ENCODE peak calls at places on chromosomes 12 and 14, in nine cellular contexts. H is OCI-LY7, E is HL-60, U is A549, Q is endodermal cell, F is tibial nerve, J is prostate gland, O is heart right ventricle, V is K562. X is an unnamed sample.

GRCh38 chr12:114274131-114274530 is 131.8 kb downstream of the TBX5 start:
- DNase-seq in H (no peak), E (no peak), U (no peak), Q (peak), F (no peak), J (no peak), O (no peak), V (no peak), X (no peak)

GRCh38 chr12:89800435-89800834 is 91.8 kb upstream of the ATP2B1 start:
- DNase-seq in H (no peak), E (no peak), U (no peak), Q (no peak), F (no peak), J (no peak), O (no peak), V (peak), X (no peak)

GRCh38 chr12:70908978-70909377 is 11.6 kb downstream of the PTPRR start:
- DNase-seq in H (no peak), E (no peak), U (no peak), Q (no peak), F (no peak), J (no peak), O (no peak), V (no peak), X (no peak)

GRCh38 chr12:39393890-39394289 is 49.0 kb downstream of the KIF21A start:
- DNase-seq in H (no peak), E (no peak), U (no peak), Q (peak), F (no peak), J (no peak), O (no peak), V (no peak), X (no peak)

GRCh38 chr12:71465794-71466193 is 26.2 kb downstream of the LGR5 start:
- DNase-seq in H (no peak), E (no peak), U (no peak), Q (no peak), F (no peak), J (no peak), O (no peak), V (no peak), X (no peak)

GRCh38 chr12:42504049-42504448 is 85.5 kb downstream of the PRICKLE1 start:
- DNase-seq in H (no peak), E (no peak), U (no peak), Q (no peak), F (peak), J (no peak), O (no peak), V (no peak), X (no peak)

GRCh38 chr14:104190396-104191000 is 52.1 kb downstream of the KIF26A start:
- DNase-seq in H (no peak), E (no peak), U (no peak), Q (no peak), F (no peak), J (no peak), O (no peak), V (no peak), X (no peak)

GRCh38 chr12:4270670-4271432 is 2.7 kb upstream of the CCND2 start:
- DNase-seq in H (no peak), E (peak), U (no peak), Q (peak), F (peak), J (no peak), O (peak), V (no peak), X (peak)

GRCh38 chr14:96863327-96863985 is 66.3 kb downstream of the VRK1 start:
- DNase-seq in H (no peak), E (no peak), U (no peak), Q (no peak), F (no peak), J (no peak), O (no peak), V (no peak), X (no peak)

GRCh38 chr14:68111733-68112270 is 292.2 kb downstream of the RAD51B start:
- DNase-seq in H (no peak), E (no peak), U (no peak), Q (no peak), F (no peak), J (no peak), O (no peak), V (no peak), X (no peak)

GRCh38 chr14:100778951-100779690 is 46.8 kb upstream of the MEG3 start:
- DNase-seq in H (no peak), E (no peak), U (no peak), Q (peak), F (no peak), J (no peak), O (no peak), V (no peak), X (no peak)

GRCh38 chr14:51157012-51157411 is 62.1 kb upstream of the TRIM9 start:
- DNase-seq in H (peak), E (no peak), U (peak), Q (no peak), F (no peak), J (no peak), O (no peak), V (no peak), X (no peak)

GRCh38 chr14:35180179-35180578 is 57.8 kb downstream of the PRORP start:
- DNase-seq in H (no peak), E (no peak), U (no peak), Q (no peak), F (no peak), J (no peak), O (no peak), V (no peak), X (no peak)

GRCh38 chr12:63955831-63956685 is 111.6 kb downstream of the SRGAP1 start:
- DNase-seq in H (no peak), E (peak), U (no peak), Q (no peak), F (peak), J (peak), O (no peak), V (no peak), X (peak)

GRCh38 chr14:78959674-78960264 is 789.6 kb downstream of the NRXN3 start:
- DNase-seq in H (peak), E (peak), U (peak), Q (peak), F (peak), J (peak), O (peak), V (peak), X (peak)

GRCh38 chr12:45348986-45349385 is 133.1 kb downstream of the ANO6 start:
- DNase-seq in H (no peak), E (no peak), U (no peak), Q (no peak), F (no peak), J (no peak), O (no peak), V (no peak), X (no peak)

GRCh38 chr12:95179011-95179410 is 38.3 kb downstream of the FGD6 start:
- DNase-seq in H (no peak), E (no peak), U (no peak), Q (no peak), F (no peak), J (no peak), O (no peak), V (no peak), X (no peak)

GRCh38 chr12:11707535-11707934 is 58.1 kb downstream of the ETV6 start:
- DNase-seq in H (no peak), E (no peak), U (no peak), Q (no peak), F (no peak), J (no peak), O (peak), V (no peak), X (peak)

GRCh38 chr12:40382217-40382616 is 157.4 kb downstream of the LRRK2 start:
- DNase-seq in H (no peak), E (no peak), U (no peak), Q (no peak), F (no peak), J (no peak), O (no peak), V (no peak), X (no peak)

GRCh38 chr14:22898302-22898894 is 15.4 kb downstream of the REM2 start:
- DNase-seq in H (no peak), E (no peak), U (no peak), Q (peak), F (no peak), J (no peak), O (no peak), V (peak), X (peak)

GRCh38 chr14:61064210-61064609 is 83.2 kb downstream of the SLC38A6 start:
- DNase-seq in H (peak), E (no peak), U (no peak), Q (no peak), F (no peak), J (no peak), O (no peak), V (no peak), X (no peak)

GRCh38 chr12:109947511-109947910 is 47.4 kb downstream of the TCHP start:
- DNase-seq in H (no peak), E (peak), U (no peak), Q (no peak), F (no peak), J (no peak), O (no peak), V (no peak), X (no peak)

GRCh38 chr12:15522574-15523187 is 200.4 kb downstream of the PTPRO start:
- DNase-seq in H (peak), E (no peak), U (peak), Q (no peak), F (no peak), J (peak), O (no peak), V (no peak), X (no peak)

GRCh38 chr14:83372271-83372670 is 1838.6 kb upstream of the SEL1L start:
- DNase-seq in H (no peak), E (no peak), U (no peak), Q (no peak), F (no peak), J (no peak), O (no peak), V (no peak), X (no peak)

GRCh38 chr12:110317921-110318320 is 36.9 kb downstream of the ATP2A2 start:
- DNase-seq in H (no peak), E (no peak), U (no peak), Q (no peak), F (no peak), J (no peak), O (no peak), V (no peak), X (no peak)

GRCh38 chr12:71503579-71504470 is 64.2 kb downstream of the LGR5 start:
- DNase-seq in H (peak), E (no peak), U (no peak), Q (no peak), F (no peak), J (no peak), O (no peak), V (no peak), X (no peak)

GRCh38 chr14:59768855-59769254 is 101.7 kb downstream of the RTN1 start:
- DNase-seq in H (no peak), E (no peak), U (no peak), Q (no peak), F (no peak), J (no peak), O (no peak), V (no peak), X (no peak)

GRCh38 chr14:58426819-58427288 is 477 bp downstream of the TIMM9 start:
- DNase-seq in H (peak), E (peak), U (peak), Q (peak), F (peak), J (peak), O (peak), V (peak), X (peak)

GRCh38 chr14:58428011-58428807 is 690 bp downstream of the KIAA0586 start:
- DNase-seq in H (peak), E (peak), U (peak), Q (peak), F (peak), J (no peak), O (no peak), V (peak), X (no peak)

GRCh38 chr14:58430156-58430555 is 2.6 kb downstream of the KIAA0586 start:
- DNase-seq in H (peak), E (no peak), U (no peak), Q (no peak), F (no peak), J (no peak), O (no peak), V (no peak), X (no peak)

GRCh38 chr14:58427289-58428010 is at the start of the genes KIAA0586 and TIMM9:
- DNase-seq in H (peak), E (peak), U (peak), Q (peak), F (peak), J (peak), O (peak), V (peak), X (peak)
- TF ChIP-seq CTCF in H (no peak), E (no peak), U (no peak), Q (no peak), F (peak), J (no peak), O (no peak), V (no peak), X (no peak)

GRCh38 chr14:95525999-95526398 is 8.9 kb upstream of the GLRX5 start:
- DNase-seq in H (no peak), E (no peak), U (no peak), Q (no peak), F (no peak), J (no peak), O (no peak), V (no peak), X (no peak)
- H3K27ac ChIP-seq in H (no peak), E (peak), U (no peak), Q (no peak), F (no peak), J (no peak), O (no peak), V (no peak), X (peak)

GRCh38 chr12:53067074-53067992 is 11.9 kb downstream of the SPRYD3 start:
- DNase-seq in H (no peak), E (no peak), U (no peak), Q (peak), F (no peak), J (no peak), O (no peak), V (no peak), X (peak)

GRCh38 chr12:53068811-53069585 is 10.2 kb downstream of the SPRYD3 start:
- DNase-seq in H (no peak), E (no peak), U (no peak), Q (peak), F (peak), J (no peak), O (no peak), V (no peak), X (peak)

GRCh38 chr12:53066594-53066978 is 12.6 kb downstream of the SPRYD3 start:
- DNase-seq in H (no peak), E (no peak), U (no peak), Q (no peak), F (no peak), J (no peak), O (no peak), V (no peak), X (no peak)

GRCh38 chr12:53069621-53070410 is 9.4 kb downstream of the SPRYD3 start:
- DNase-seq in H (no peak), E (no peak), U (no peak), Q (peak), F (peak), J (no peak), O (no peak), V (no peak), X (peak)

DNA sequence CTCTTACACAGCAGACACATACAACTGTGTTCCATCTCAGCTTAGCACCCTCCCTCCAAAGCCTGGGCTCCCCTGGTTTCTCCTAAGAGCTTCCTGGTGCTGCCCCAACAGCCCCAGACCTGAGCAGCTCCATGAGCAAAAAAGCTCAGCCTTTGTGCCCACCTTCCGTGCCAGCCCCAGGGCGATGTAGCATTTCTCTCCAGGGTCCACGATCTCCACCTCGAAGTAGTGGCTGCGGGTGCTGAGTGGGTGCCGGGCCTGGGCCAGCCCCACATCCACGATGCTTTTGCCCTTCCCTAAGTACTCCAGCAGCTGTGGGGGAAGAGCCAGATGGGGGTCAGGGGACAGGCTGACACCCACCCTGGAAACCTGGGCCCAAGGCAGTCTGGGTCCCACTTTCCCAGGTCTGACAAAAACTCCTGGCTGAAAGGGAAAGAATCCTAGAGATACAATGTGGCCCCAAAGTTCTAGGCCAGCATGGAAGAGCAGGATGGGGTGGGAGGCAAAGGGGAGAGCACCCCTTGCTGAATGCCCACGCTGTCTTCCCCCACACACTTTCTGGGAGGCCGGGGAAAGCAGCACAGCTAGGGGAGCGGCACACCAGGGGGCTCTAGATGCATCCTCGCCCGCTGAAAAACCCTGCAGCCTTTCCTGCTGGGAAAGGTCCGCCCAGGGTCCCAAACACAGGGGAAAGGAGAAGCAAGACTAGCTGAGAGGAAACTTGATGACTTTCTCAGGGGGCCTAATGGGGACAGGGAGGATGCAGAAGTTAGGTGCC is 11.0 kb downstream of the SPRYD3 start:
- DNase-seq in H (no peak), E (no peak), U (no peak), Q (peak), F (no peak), J (no peak), O (no peak), V (no peak), X (peak)
- TF ChIP-seq CTCF in H (no peak), E (no peak), U (no peak), Q (no peak), F (no peak), J (no peak), O (no peak), V (no peak), X (no peak)

DNA sequence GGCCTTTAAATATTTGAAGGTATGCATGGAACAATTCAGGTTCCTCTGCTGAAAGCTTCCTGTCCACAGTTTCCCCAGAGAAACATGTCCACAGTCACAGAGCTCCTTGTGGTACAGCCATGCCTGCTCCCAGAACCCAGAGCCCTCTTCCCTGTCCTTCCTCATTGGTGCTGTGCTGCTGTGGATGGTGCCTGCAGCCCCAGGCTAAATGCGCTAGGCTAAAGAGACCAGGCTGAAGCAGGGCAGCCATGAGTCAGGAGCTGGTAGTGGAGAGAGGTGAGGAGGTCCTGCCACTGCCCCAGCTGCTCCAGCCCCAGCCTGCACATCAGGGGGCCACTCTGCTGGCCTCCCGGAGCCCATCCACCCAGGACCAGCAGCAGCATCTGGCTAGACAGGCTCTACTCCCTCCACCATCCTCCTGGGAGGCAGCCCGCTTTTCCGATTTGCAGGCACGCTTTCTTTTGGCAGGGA is 65.4 kb upstream of the DDX11 start:
- DNase-seq in H (no peak), E (no peak), U (no peak), Q (no peak), F (no peak), J (no peak), O (no peak), V (no peak), X (no peak)
- H3K27ac ChIP-seq in H (no peak), E (no peak), U (no peak), Q (no peak), F (no peak), J (no peak), O (no peak), V (no peak), X (no peak)

GRCh38 chr12:2163172-2163927 is 110.6 kb downstream of the CACNA1C start:
- DNase-seq in H (no peak), E (no peak), U (no peak), Q (no peak), F (peak), J (no peak), O (peak), V (no peak), X (peak)
- TF ChIP-seq CTCF in H (no peak), E (no peak), U (no peak), Q (no peak), F (no peak), J (no peak), O (no peak), V (no peak), X (no peak)

DNA sequence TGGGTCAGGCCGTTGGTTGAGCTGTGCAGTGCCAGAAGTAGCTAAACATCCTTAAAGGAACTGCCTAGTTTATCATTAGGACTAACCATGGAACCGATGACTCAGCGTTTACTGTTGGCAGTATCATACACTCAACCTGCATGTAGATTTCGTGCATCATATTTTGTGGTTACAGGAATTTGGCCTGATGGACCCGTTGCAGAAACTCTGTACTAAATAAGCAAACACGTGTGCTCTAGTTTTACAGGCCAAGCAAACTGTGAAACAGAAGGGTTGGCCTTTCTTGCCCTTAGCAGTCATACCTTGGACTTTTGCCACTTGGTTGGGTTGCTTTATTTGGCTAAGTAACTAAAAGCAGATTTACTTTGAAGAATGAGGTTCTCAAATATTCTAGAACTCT is 35.6 kb downstream of the DGLUCY start:
- DNase-seq in H (no peak), E (no peak), U (peak), Q (no peak), F (peak), J (peak), O (no peak), V (peak), X (peak)
- H3K27ac ChIP-seq in H (no peak), E (no peak), U (peak), Q (no peak), F (no peak), J (peak), O (peak), V (peak), X (no peak)

GRCh38 chr14:84493779-84494178 is 1036.2 kb upstream of the FLRT2 start:
- DNase-seq in H (no peak), E (no peak), U (no peak), Q (peak), F (no peak), J (no peak), O (no peak), V (no peak), X (no peak)
- TF ChIP-seq CTCF in H (no peak), E (no peak), U (no peak), Q (peak), F (no peak), J (no peak), O (no peak), V (no peak), X (no peak)

GRCh38 chr14:93201155-93201704 is 5.6 kb downstream of the GON7 start:
- DNase-seq in H (no peak), E (no peak), U (no peak), Q (no peak), F (no peak), J (no peak), O (no peak), V (no peak), X (no peak)
- H3K27ac ChIP-seq in H (no peak), E (no peak), U (no peak), Q (no peak), F (no peak), J (no peak), O (no peak), V (no peak), X (no peak)

X was measured in tibial artery.